ENCODE peak calls at places on chromosomes 12 and 14, in eight cellular contexts. I is endodermal cell, Q is choroid plexus epithelial cell, Y is AG09309, S is AG10803, X is brain microvascular endothelial cell, D is psoas muscle, J is GM23248. F is an unnamed sample.

GRCh38 chr14:74979442-74980397 is 23.0 kb upstream of the EIF2B2 start:
- DNase-seq in X (no peak), D (peak; percentile 90), I (peak; percentile 82), S (peak; percentile 68), Y (no peak), J (peak; percentile 45), Q (peak; percentile 57), F (peak; percentile 33)

GRCh38 chr14:47485421-47485820 is 190.0 kb downstream of the MDGA2 start:
- DNase-seq in Y (no peak), J (no peak), X (no peak), D (no peak), I (peak; percentile 49), S (no peak), Q (no peak), F (no peak)

GRCh38 chr12:89529738-89530137 is 3.9 kb upstream of the POC1B start:
- DNase-seq in I (no peak), Q (peak; percentile 76), D (no peak), Y (no peak), X (peak; percentile 18), J (peak; percentile 71), S (peak; percentile 61), F (peak; percentile 79)

GRCh38 chr12:26156996-26157395 is 32.2 kb upstream of the BHLHE41 start:
- DNase-seq in Y (no peak), S (no peak), I (no peak), J (no peak), D (no peak), X (no peak), Q (no peak), F (no peak)

GRCh38 chr14:28116716-28117115 is 649.9 kb upstream of the FOXG1 start:
- DNase-seq in I (no peak), Q (no peak), J (no peak), X (no peak), Y (no peak), D (no peak), S (no peak), F (no peak)

GRCh38 chr12:42094277-42094676 is 50.4 kb downstream of the GXYLT1 start:
- DNase-seq in Q (peak; percentile 79), J (peak; percentile 72), D (no peak), Y (no peak), I (peak; percentile 73), X (peak; percentile 71), S (peak; percentile 28), F (peak; percentile 41)

GRCh38 chr14:68291820-68292219 is 472.2 kb downstream of the RAD51B start:
- DNase-seq in X (no peak), S (no peak), I (peak; percentile 91), J (no peak), D (no peak), Y (no peak), Q (peak; percentile 23), F (no peak)

GRCh38 chr14:65957631-65958205 is 528.5 kb upstream of the CCDC196 start:
- DNase-seq in J (no peak), D (no peak), Y (no peak), I (peak; percentile 62), S (no peak), Q (no peak), X (no peak), F (no peak)

GRCh38 chr14:22846811-22847307 is 10.5 kb downstream of the MMP14 start:
- DNase-seq in Q (no peak), I (no peak), Y (no peak), J (no peak), S (no peak), X (no peak), D (no peak), F (no peak)

GRCh38 chr14:90512332-90512951 is 115.6 kb downstream of the CALM1 start:
- DNase-seq in S (no peak), Q (no peak), I (no peak), Y (no peak), D (no peak), J (no peak), X (no peak), F (no peak)

GRCh38 chr12:122875590-122876220 is 20.2 kb downstream of the VPS37B start:
- DNase-seq in Q (no peak), I (peak; percentile 53), D (no peak), S (peak; percentile 43), X (no peak), J (no peak), Y (no peak), F (no peak)

GRCh38 chr12:54925319-54925718 is 59.2 kb downstream of the TESPA1 start:
- DNase-seq in Q (no peak), X (no peak), D (no peak), Y (no peak), S (no peak), J (no peak), I (no peak), F (no peak)

GRCh38 chr12:53696285-53696654 is 20.4 kb upstream of the ATP5MC2 start:
- DNase-seq in J (peak; percentile 61), Y (no peak), D (no peak), S (peak; percentile 69), Q (peak; percentile 96), I (peak; percentile 96), X (peak; percentile 90), F (peak; percentile 54)

GRCh38 chr14:24701031-24701430 is 67.0 kb upstream of the GZMB start:
- DNase-seq in Y (no peak), I (peak; percentile 40), D (no peak), J (no peak), Q (no peak), X (no peak), S (no peak), F (no peak)

GRCh38 chr12:131102991-131103609 is 149.4 kb downstream of the ADGRD1 start:
- DNase-seq in J (no peak), D (no peak), Y (no peak), Q (no peak), X (no peak), I (peak; percentile 43), S (no peak), F (no peak)

GRCh38 chr12:127284870-127285431 is 982.0 kb upstream of the TMEM132C start:
- DNase-seq in D (peak; percentile 72), J (peak; percentile 98), S (peak; percentile 99), Y (peak; percentile 99), Q (peak; percentile 72), X (peak; percentile 65), I (no peak), F (peak; percentile 98)

GRCh38 chr12:128578045-128578444 is 245.7 kb downstream of the SLC15A4 start:
- DNase-seq in Q (no peak), I (no peak), Y (no peak), J (no peak), X (no peak), S (no peak), D (no peak), F (no peak)

GRCh38 chr14:69345402-69345801 is 52.7 kb downstream of the ERH start:
- DNase-seq in Q (no peak), J (no peak), Y (no peak), I (no peak), X (no peak), D (no peak), S (no peak), F (no peak)

GRCh38 chr14:50875359-50876090 is 3.7 kb downstream of the ABHD12B start:
- DNase-seq in X (peak; percentile 22), D (no peak), I (peak; percentile 58), S (peak; percentile 26), Q (peak; percentile 63), Y (no peak), J (peak; percentile 64), F (peak; percentile 17)

GRCh38 chr14:58746261-58746660 is 108.5 kb downstream of the DACT1 start:
- DNase-seq in J (peak; percentile 65), Y (no peak), D (no peak), I (no peak), S (peak; percentile 70), Q (peak; percentile 54), X (peak; percentile 56), F (peak; percentile 86)

GRCh38 chr14:76958975-76959710 is 69.4 kb downstream of the IRF2BPL start:
- DNase-seq in Q (no peak), D (no peak), X (peak; percentile 52), Y (no peak), J (peak; percentile 65), S (no peak), I (no peak), F (peak; percentile 25)

GRCh38 chr12:108826115-108826806 is 31.1 kb downstream of the SSH1 start:
- DNase-seq in J (peak; percentile 97), S (peak; percentile 98), X (peak; percentile 96), Y (peak; percentile 95), D (peak; percentile 78), Q (peak; percentile 99), I (no peak), F (peak; percentile 96)

GRCh38 chr12:27347779-27348178 is 15.1 kb downstream of the BMAL2 start:
- DNase-seq in X (no peak), S (no peak), I (peak; percentile 85), Y (no peak), J (no peak), D (no peak), Q (no peak), F (no peak)

DNA sequence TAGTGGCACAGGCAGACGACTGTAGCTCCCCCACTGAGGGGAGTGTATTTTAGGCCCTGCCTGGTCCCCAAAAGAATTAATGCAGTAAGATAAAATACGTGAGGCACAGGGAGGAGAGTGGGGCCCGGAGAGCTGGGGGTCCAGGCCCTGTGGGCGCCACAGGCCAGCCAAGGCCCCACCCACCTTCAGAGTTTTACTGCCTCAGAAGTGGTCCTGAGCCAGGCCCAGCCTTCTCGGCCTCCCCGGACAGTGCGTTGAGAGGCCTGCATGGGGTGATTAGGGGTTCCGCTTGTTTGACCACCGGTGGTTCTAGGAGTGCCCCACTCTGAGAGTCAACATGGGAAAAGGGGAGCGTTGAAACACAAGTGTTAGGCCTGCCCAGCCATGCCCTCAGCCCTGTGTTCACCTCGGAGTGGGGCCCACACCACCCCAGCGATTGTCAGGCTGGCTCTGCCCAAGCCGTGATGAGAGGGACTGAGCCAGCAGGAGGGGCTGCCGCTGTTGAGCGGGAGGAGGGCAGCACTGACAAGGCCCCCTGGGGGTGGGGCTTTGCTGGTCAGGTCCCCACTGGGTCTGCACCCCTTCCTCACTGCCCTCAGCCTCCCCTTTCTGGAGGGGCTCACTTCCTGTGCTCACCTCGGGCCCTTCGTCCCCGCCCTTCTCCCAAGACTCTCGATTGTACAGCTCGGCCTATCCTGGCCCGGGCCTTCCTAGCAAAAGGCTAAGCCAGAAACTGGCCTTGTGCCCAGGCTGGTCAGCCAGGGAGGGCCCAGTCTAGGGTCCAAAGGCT is 4.8 kb downstream of the CKB start:
- DNase-seq in Q (no peak), Y (no peak), I (no peak), J (peak; percentile 41), D (peak; percentile 59), S (no peak), X (no peak), F (peak; percentile 36)
- H3K4me3 ChIP-seq in Q (no peak overlapping the region), Y (no peak overlapping the region), I (no peak overlapping the region), J (no peak overlapping the region), D (no peak overlapping the region), S (no peak overlapping the region), X (no peak overlapping the region), F (no peak overlapping the region)

GRCh38 chr12:101243616-101244015 is 33.6 kb upstream of the SLC5A8 start:
- DNase-seq in I (no peak), D (no peak), Y (no peak), S (no peak), X (no peak), Q (no peak), J (no peak), F (no peak)
- H3K4me3 ChIP-seq in I (no peak overlapping the region), D (no peak overlapping the region), Y (no peak overlapping the region), S (no peak overlapping the region), X (no peak overlapping the region), Q (no peak overlapping the region), J (no peak overlapping the region), F (no peak overlapping the region)

GRCh38 chr14:82122678-82123077 is 589.0 kb upstream of the SEL1L start:
- DNase-seq in D (no peak), S (no peak), I (no peak), Q (no peak), X (no peak), J (no peak), Y (no peak), F (no peak)
- H3K4me3 ChIP-seq in D (no peak overlapping the region), S (no peak overlapping the region), I (no peak overlapping the region), Q (no peak overlapping the region), X (no peak overlapping the region), J (no peak overlapping the region), Y (no peak overlapping the region), F (no peak overlapping the region)

GRCh38 chr14:93994919-93995682 is 2.0 kb upstream of the CCDC197 start:
- DNase-seq in J (peak; percentile 96), X (peak; percentile 19), S (peak; percentile 86), I (peak; percentile 68), D (peak; percentile 92), Y (peak; percentile 73), Q (no peak), F (peak; percentile 78)
- H3K4me3 ChIP-seq in J (no peak overlapping the region), X (no peak overlapping the region), S (peak overlapping the region; percentile 5), I (no peak overlapping the region), D (peak overlapping the region; percentile 43), Y (no peak overlapping the region), Q (no peak overlapping the region), F (no peak overlapping the region)

F was measured in fibroblast of the aortic adventitia.